ENCODE peak calls at places on chromosomes 3 and 15, in four cellular contexts. L, S, M and Y are unnamed samples.

GRCh38 chr15:56524915-56525314 is 60.0 kb upstream of the MNS1 start:
- DNase-seq in S (no peak), M (no peak), L (no peak), Y (peak; percentile 11)

GRCh38 chr15:101206173-101206572 is 45.7 kb downstream of the CHSY1 start:
- DNase-seq in L (no peak), S (no peak), M (no peak), Y (no peak)

GRCh38 chr15:69679623-69680228 is 227.1 kb downstream of the RPLP1 start:
- DNase-seq in M (no peak), S (no peak), L (no peak), Y (no peak)

GRCh38 chr3:148036331-148036881 is 627.2 kb downstream of the ZIC1 start:
- DNase-seq in L (no peak), M (no peak), S (no peak), Y (peak; percentile 95)

GRCh38 chr3:116103868-116104530 is 341.3 kb downstream of the LSAMP start:
- DNase-seq in M (no peak), S (no peak), L (no peak), Y (no peak)

GRCh38 chr3:79326642-79327041 is 441.2 kb downstream of the ROBO1 start:
- DNase-seq in M (no peak), L (no peak), S (no peak), Y (no peak)

GRCh38 chr15:94252223-94252766 is 20.9 kb downstream of the MCTP2 start:
- DNase-seq in L (no peak), S (no peak), M (no peak), Y (no peak)

GRCh38 chr3:154779571-154779970 is 300.5 kb upstream of the MME start:
- DNase-seq in M (no peak), L (no peak), S (no peak), Y (no peak)

GRCh38 chr3:159165972-159166371 is 364.1 kb downstream of the MFSD1 start:
- DNase-seq in M (no peak), S (no peak), L (no peak), Y (no peak)

GRCh38 chr3:11913316-11913715 is 66.6 kb upstream of the TAMM41 start:
- DNase-seq in S (no peak), M (no peak), L (no peak), Y (no peak)

GRCh38 chr15:59292393-59292792 is 80.3 kb downstream of the MYO1E start:
- DNase-seq in S (no peak), M (no peak), L (peak; percentile 58), Y (no peak)

GRCh38 chr3:183369117-183369516 is 59.3 kb downstream of the MCF2L2 start:
- DNase-seq in L (no peak), M (no peak), S (no peak), Y (no peak)

GRCh38 chr3:81531256-81531655 is 230.2 kb downstream of the GBE1 start:
- DNase-seq in M (no peak), L (no peak), S (no peak), Y (no peak)

GRCh38 chr15:80121546-80121945 is 31.3 kb upstream of the FAH start:
- DNase-seq in L (no peak), S (no peak), M (no peak), Y (peak; percentile 7)

GRCh38 chr3:120177151-120177550 is 82.9 kb upstream of the GSK3B start:
- DNase-seq in M (peak; percentile 28), S (no peak), L (peak; percentile 88), Y (peak; percentile 18)

GRCh38 chr3:15924914-15925313 is 127.1 kb upstream of the ANKRD28 start:
- DNase-seq in S (no peak), L (no peak), M (no peak), Y (no peak)

GRCh38 chr3:142087676-142088075 is 61.7 kb downstream of the TFDP2 start:
- DNase-seq in M (no peak), S (no peak), L (no peak), Y (no peak)

GRCh38 chr3:173663664-173664063 is 266.1 kb downstream of the NLGN1 start:
- DNase-seq in L (no peak), S (no peak), M (no peak), Y (no peak)

GRCh38 chr15:24748812-24749439 is 73.4 kb downstream of the NPAP1 start:
- DNase-seq in L (no peak), M (no peak), S (no peak), Y (no peak)

GRCh38 chr15:66269326-66270090 is 16.0 kb upstream of the MEGF11 start:
- DNase-seq in L (no peak), S (no peak), M (no peak), Y (peak; percentile 91)

GRCh38 chr3:4006288-4006687 is 207.1 kb downstream of the LRRN1 start:
- DNase-seq in S (no peak), M (no peak), L (no peak), Y (no peak)

GRCh38 chr3:107588217-107588616 is 65.5 kb downstream of the BBX start:
- DNase-seq in M (no peak), S (no peak), L (no peak), Y (no peak)

GRCh38 chr3:135456182-135456790 is 509.2 kb upstream of the PPP2R3A start:
- DNase-seq in L (no peak), M (no peak), S (no peak), Y (no peak)

GRCh38 chr3:123660900-123661299 is 76.0 kb upstream of the HACD2 start:
- DNase-seq in M (peak; percentile 92), S (peak; percentile 97), L (peak; percentile 96), Y (peak; percentile 45)
- H3K4me1 ChIP-seq in M (peaks cover 78% of the 10 kb centered on the region), S (peaks cover 45% of the 10 kb centered on the region), L (no peaks in the 10 kb centered on the region), Y (no peaks in the 10 kb centered on the region)

GRCh38 chr3:151425640-151426336 is 35.1 kb downstream of the IGSF10 start:
- DNase-seq in L (no peak), S (no peak), M (no peak), Y (peak; percentile 90)
- TF ChIP-seq CTCF in L (no peak), S (no peak), M (no peak), Y (peak; percentile 80)

DNA sequence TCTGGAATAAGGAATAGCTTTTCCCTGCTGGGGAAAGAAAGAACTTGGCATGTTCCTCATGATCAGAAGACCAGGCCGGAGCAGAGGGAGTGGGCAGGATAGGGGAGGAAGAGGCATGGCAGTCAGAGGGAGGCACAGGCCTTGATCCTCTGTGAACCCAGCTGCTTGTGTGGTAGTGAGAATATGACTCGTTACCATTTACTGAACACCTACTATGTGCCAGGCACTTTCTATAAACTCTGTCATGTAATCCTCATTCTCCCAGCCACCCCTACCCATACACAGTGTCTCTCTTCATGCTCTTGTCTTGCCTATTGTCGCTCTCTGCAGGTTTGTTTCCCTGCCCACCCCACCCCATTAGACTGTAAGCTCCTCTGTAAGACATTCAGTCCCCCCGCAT is 262.1 kb upstream of the HES1 start:
- DNase-seq in S (no peak), L (no peak), M (no peak), Y (no peak)
- H3K4me1 ChIP-seq in S (no peaks in the 10 kb centered on the region), L (no peaks in the 10 kb centered on the region), M (peaks cover 14% of the 10 kb centered on the region), Y (peaks cover 6% of the 10 kb centered on the region)

GRCh38 chr15:90259524-90259923 is 5.9 kb upstream of the NGRN start:
- DNase-seq in M (no peak), L (no peak), S (no peak), Y (no peak)
- TF ChIP-seq CTCF in M (no peak), L (no peak), S (no peak), Y (no peak)

DNA sequence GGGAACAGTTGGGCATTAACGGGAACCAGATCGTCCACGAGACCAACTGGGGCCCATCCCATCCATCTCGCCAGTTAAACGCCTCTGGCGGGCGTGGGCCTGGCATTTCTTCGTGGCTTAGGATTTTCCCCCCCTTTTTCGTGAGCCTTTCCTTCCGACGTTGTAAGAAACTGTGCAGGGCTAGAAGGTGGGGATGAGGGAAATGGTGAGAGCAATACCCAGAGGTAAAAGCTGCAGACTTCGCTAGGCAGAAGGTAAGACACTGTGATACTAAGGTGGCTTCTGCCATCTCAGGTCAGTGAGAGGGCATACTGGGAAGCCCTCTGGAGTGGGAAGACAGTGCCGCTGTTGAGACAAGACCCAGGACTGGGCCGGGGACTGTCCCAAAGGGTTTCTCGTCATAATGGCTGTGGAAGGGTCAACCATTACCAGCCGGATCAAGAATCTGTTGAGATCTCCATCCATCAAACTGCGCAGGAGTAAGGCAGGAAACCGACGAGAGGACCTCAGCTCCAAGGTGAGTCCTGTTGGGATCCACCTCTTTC is 661 bp downstream of the MAPKBP1 start:
- DNase-seq in L (no peak), S (no peak), M (no peak), Y (no peak)
- H3K4me1 ChIP-seq in L (peaks cover 15% of the 10 kb centered on the region), S (peaks cover 6% of the 10 kb centered on the region), M (peaks cover 62% of the 10 kb centered on the region), Y (peaks cover 35% of the 10 kb centered on the region)

DNA sequence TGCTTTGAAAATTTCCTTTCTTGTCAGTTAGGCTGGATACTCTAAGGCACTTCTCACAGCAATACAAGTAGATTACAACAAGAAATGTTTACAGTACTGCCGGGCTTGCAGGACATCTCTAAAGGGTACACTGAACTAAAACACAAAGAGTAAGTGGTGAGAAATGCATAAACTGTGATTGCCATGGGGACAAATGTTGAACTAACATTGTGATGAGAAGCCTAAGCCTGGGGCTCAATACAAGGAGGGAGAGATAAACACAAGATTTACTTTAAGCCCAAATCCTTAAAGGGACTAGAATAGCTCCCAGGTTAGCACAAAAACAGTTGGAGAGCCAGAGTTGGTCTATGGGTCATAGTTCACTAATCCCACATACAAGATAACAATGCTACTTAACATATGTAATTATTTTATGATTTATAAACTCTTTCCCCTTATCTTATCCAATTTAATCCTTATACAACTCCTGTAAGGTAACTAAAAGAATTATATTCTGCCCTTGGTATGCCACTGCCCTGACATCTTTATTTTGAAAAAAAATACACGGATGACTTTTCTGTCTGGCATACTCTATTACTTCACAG is 126.9 kb downstream of the THRB start:
- DNase-seq in L (no peak), S (no peak), M (no peak), Y (no peak)
- TF ChIP-seq CTCF in L (no peak), S (no peak), M (no peak), Y (no peak)